ENCODE peak calls at places on chromosomes 3 and 15, in five cellular contexts. T is body of pancreas, K is tibial artery, V is WERI-Rb-1, C is H9. O is an unnamed sample.

GRCh38 chr3:8653800-8654408 is 9.3 kb upstream of the SSUH2 start:
- DNase-seq in T (no peak), K (no peak), V (no peak), C (no peak), O (no peak)

GRCh38 chr3:171753025-171753472 is 57.2 kb downstream of the PLD1 start:
- DNase-seq in T (no peak), K (no peak), V (peak), C (no peak), O (peak)

GRCh38 chr15:48891229-48891765 is 13.4 kb downstream of the EID1 start:
- DNase-seq in T (no peak), K (no peak), V (no peak), C (no peak), O (no peak)

GRCh38 chr3:23909324-23909723 is 7.5 kb downstream of the NKIRAS1 start:
- DNase-seq in T (no peak), K (no peak), V (no peak), C (no peak), O (no peak)

GRCh38 chr3:172106989-172107388 is 67.6 kb downstream of the FNDC3B start:
- DNase-seq in T (peak), K (no peak), V (no peak), C (no peak), O (no peak)

GRCh38 chr3:99934984-99935797 is 117.5 kb downstream of the CMSS1 start:
- DNase-seq in T (no peak), K (no peak), V (no peak), C (no peak), O (peak)

GRCh38 chr3:141920701-141921100 is 44.3 kb downstream of the ATP1B3 start:
- DNase-seq in T (no peak), K (no peak), V (peak), C (no peak), O (no peak)

GRCh38 chr3:141795719-141796435 is 32.7 kb downstream of the GRK7 start:
- DNase-seq in T (peak), K (peak), V (peak), C (no peak), O (no peak)

GRCh38 chr15:36951747-36952247 is 148.6 kb downstream of the MEIS2 start:
- DNase-seq in T (no peak), K (no peak), V (no peak), C (no peak), O (no peak)

GRCh38 chr3:120415756-120416155 is 35.0 kb downstream of the FSTL1 start:
- DNase-seq in T (no peak), K (no peak), V (peak), C (no peak), O (no peak)

GRCh38 chr3:150577854-150578253 is 25.3 kb upstream of the SELENOT start:
- DNase-seq in T (no peak), K (no peak), V (no peak), C (no peak), O (no peak)

GRCh38 chr3:54957711-54958110 is 29.9 kb upstream of the LRTM1 start:
- DNase-seq in T (no peak), K (no peak), V (no peak), C (no peak), O (no peak)

GRCh38 chr3:127351775-127352350 is 64.0 kb upstream of the PRR20G start:
- DNase-seq in T (no peak), K (no peak), V (no peak), C (no peak), O (no peak)

GRCh38 chr3:48502728-48503168 is 1.2 kb downstream of the SHISA5 start:
- DNase-seq in T (peak), K (peak), V (no peak), C (no peak), O (no peak)

GRCh38 chr3:151347432-151347831 is 18.1 kb upstream of the P2RY13 start:
- DNase-seq in T (peak), K (peak), V (no peak), C (no peak), O (no peak)

GRCh38 chr3:60743631-60744164 is 507.6 kb downstream of the FHIT start:
- DNase-seq in T (no peak), K (no peak), V (no peak), C (peak), O (no peak)

GRCh38 chr3:103711670-103712069 is 1276.9 kb downstream of the ZPLD1 start:
- DNase-seq in T (no peak), K (no peak), V (no peak), C (no peak), O (no peak)

GRCh38 chr3:153284282-153284938 is 122.4 kb downstream of the RAP2B start:
- DNase-seq in T (peak), K (peak), V (no peak), C (no peak), O (peak)

GRCh38 chr3:12659316-12660015 is 4.5 kb downstream of the RAF1 start:
- DNase-seq in T (no peak), K (no peak), V (no peak), C (no peak), O (no peak)

GRCh38 chr3:73177827-73178226 is 116.4 kb downstream of the EBLN2 start:
- DNase-seq in T (no peak), K (no peak), V (no peak), C (no peak), O (no peak)

GRCh38 chr15:48190932-48191573 is 412 bp upstream of the CTXN2 start:
- DNase-seq in T (peak), K (peak), V (no peak), C (peak), O (peak)

GRCh38 chr3:141939759-141940158 is 63.3 kb downstream of the ATP1B3 start:
- DNase-seq in T (no peak), K (no peak), V (no peak), C (no peak), O (no peak)

GRCh38 chr15:80825361-80826030 is 46.3 kb downstream of the CEMIP start:
- DNase-seq in T (no peak), K (no peak), V (no peak), C (no peak), O (no peak)

GRCh38 chr3:3801510-3801841 is 2.2 kb downstream of the LRRN1 start:
- DNase-seq in T (no peak), K (no peak), V (no peak), C (peak), O (no peak)

GRCh38 chr15:85473455-85473854 is 93.1 kb downstream of the AKAP13 start:
- DNase-seq in T (no peak), K (no peak), V (peak), C (no peak), O (no peak)

GRCh38 chr15:96337354-96337990 is 7.0 kb downstream of the NR2F2 start:
- DNase-seq in T (no peak), K (no peak), V (no peak), C (no peak), O (no peak)

GRCh38 chr3:174216948-174217718 is 642.0 kb upstream of the NAALADL2 start:
- DNase-seq in T (no peak), K (no peak), V (no peak), C (no peak), O (no peak)

GRCh38 chr3:177816667-177817208 is 619.5 kb upstream of the TBL1XR1 start:
- DNase-seq in T (peak), K (no peak), V (no peak), C (no peak), O (no peak)

GRCh38 chr3:87036671-87037070 is 45.7 kb upstream of the VGLL3 start:
- DNase-seq in T (no peak), K (no peak), V (no peak), C (no peak), O (no peak)

DNA sequence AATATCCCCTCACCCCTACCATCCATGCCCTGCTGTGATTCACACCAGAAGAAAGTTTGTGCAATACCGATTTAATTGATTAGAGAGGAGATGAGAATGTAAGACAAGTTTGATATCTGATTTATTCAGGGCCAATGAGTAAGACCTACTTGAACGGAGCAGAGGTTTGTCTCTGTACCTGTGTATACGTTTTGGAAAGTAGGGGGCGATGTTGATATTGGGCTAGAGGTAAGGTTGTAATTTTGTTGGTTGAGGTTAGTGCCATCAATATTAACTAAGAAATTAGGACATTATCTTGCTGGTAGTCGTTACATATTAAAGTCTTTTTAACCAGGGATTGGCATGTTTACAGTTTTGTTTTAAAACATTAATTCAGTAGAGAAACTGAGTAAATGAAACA is 20.5 kb downstream of the EAF2 start:
- DNase-seq in T (no peak), K (no peak), V (no peak), C (no peak), O (peak)
- TF ChIP-seq CTCF in T (peak), K (no peak), V (peak), C (peak), O (peak)

GRCh38 chr3:20079621-20080020 is 39.4 kb downstream of the KAT2B start:
- DNase-seq in T (no peak), K (no peak), V (no peak), C (no peak), O (no peak)
- H3K27ac ChIP-seq in T (peak), K (no peak), V (no peak), C (no peak), O (no peak)

DNA sequence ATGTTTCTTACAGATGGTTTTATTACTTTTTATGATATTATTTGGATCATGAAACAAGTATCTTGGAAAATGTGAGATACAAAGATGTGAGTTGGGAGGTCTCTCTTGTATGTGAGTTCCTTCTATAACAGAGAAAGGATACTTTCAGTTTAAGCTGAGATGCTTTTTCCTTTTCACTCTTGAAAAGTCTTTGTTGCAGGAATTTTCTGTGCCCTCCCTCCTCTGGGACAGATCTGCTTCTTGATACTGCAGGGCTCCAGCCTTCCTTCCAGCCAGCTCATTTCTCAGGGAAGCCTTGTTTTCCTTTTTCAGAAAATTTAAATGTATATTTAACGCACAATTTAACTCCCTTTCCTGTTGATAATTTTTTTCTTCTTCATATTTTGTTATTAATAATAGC is 105.4 kb downstream of the IGF1R start:
- DNase-seq in T (no peak), K (no peak), V (no peak), C (no peak), O (no peak)
- TF ChIP-seq CTCF in T (no peak), K (no peak), V (no peak), C (no peak), O (no peak)

DNA sequence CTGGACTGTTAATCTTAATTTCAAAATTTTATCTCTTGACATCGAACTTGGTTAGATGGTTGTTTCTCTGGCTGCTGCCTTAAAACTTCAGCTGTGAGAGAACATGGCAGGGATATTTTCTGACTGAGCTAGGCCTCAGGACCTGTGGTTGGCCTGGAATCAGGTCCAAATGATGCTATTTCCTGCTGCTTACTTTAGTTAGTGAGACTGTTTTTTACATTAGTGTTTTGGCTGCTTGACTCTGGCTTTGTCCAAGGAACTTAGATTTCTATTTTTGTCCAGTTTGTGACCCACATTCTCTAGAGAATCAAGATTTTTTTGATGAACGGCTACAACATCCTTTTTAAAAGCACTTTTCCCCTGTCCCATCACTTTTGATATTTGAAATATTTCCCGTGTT is 497.9 kb upstream of the SGO1 start:
- DNase-seq in T (no peak), K (peak), V (no peak), C (no peak), O (no peak)
- H3K27ac ChIP-seq in T (no peak), K (peak), V (no peak), C (no peak), O (no peak)

O was measured in hepatocyte.